ENCODE peak calls at places on chromosomes 16 and 17, in four cellular contexts. R, I, J and O are unnamed samples. For H3K36me3, the result is how much of the 10 kb centered on the place peaks cover.

GRCh38 chr17:17819561-17819995 is 17.2 kb downstream of the SREBF1 start:
- DNase-seq in R (peak), I (peak), J (peak), O (peak)

GRCh38 chr17:16287563-16288027 is 65.7 kb downstream of the CENPV start:
- DNase-seq in R (no peak), I (no peak), J (no peak), O (peak)

GRCh38 chr17:40069751-40070643 is 7.2 kb downstream of the THRA start:
- DNase-seq in R (no peak), I (peak), J (peak), O (peak)

GRCh38 chr16:74698220-74698619 is 2.4 kb downstream of the MLKL start:
- DNase-seq in R (no peak), I (no peak), J (no peak), O (no peak)

GRCh38 chr16:1002399-1003161 is 21.0 kb downstream of the SOX8 start:
- DNase-seq in R (no peak), I (no peak), J (peak), O (peak)

GRCh38 chr17:62140836-62141235 is 75.8 kb upstream of the MED13 start:
- DNase-seq in R (peak), I (no peak), J (no peak), O (peak)

GRCh38 chr16:85750827-85751641 is at the start of gene C16orf74:
- DNase-seq in R (peak), I (peak), J (peak), O (peak)

GRCh38 chr17:76137026-76137350 is 4.1 kb downstream of the FOXJ1 start:
- DNase-seq in R (no peak), I (no peak), J (no peak), O (no peak)

GRCh38 chr17:77645441-77646430 is 312.8 kb upstream of the TNRC6C start:
- DNase-seq in R (no peak), I (no peak), J (no peak), O (no peak)

GRCh38 chr16:22813223-22813945 is 578 bp upstream of the HS3ST2 start:
- DNase-seq in R (peak), I (peak), J (peak), O (peak)

GRCh38 chr16:9119795-9120194 is 28.4 kb downstream of the HAPSTR1 start:
- DNase-seq in R (no peak), I (no peak), J (no peak), O (no peak)

GRCh38 chr16:46721885-46722284 is 26.3 kb downstream of the MYLK3 start:
- DNase-seq in R (no peak), I (no peak), J (no peak), O (no peak)

GRCh38 chr17:13541032-13541480 is 60.7 kb downstream of the HS3ST3A1 start:
- DNase-seq in R (no peak), I (no peak), J (no peak), O (no peak)

GRCh38 chr16:71895679-71896385 is 501 bp downstream of the IST1 start:
- DNase-seq in R (peak), I (no peak), J (no peak), O (peak)

GRCh38 chr17:6279659-6280058 is 155.3 kb downstream of the AIPL1 start:
- DNase-seq in R (no peak), I (no peak), J (no peak), O (no peak)

GRCh38 chr16:1834096-1834495 is 7.1 kb downstream of the FAHD1 start:
- DNase-seq in R (no peak), I (no peak), J (no peak), O (no peak)

GRCh38 chr16:78689031-78689430 is 589.6 kb downstream of the WWOX start:
- DNase-seq in R (no peak), I (no peak), J (no peak), O (no peak)

GRCh38 chr16:13343981-13344380 is 442.6 kb downstream of the SHISA9 start:
- DNase-seq in R (no peak), I (no peak), J (no peak), O (no peak)

GRCh38 chr17:83201206-83202001 is 122.0 kb downstream of the METRNL start:
- DNase-seq in R (peak), I (no peak), J (peak), O (peak)

GRCh38 chr16:55204923-55205322 is 119.1 kb upstream of the IRX6 start:
- DNase-seq in R (no peak), I (no peak), J (no peak), O (no peak)

GRCh38 chr16:75341934-75342811 is 90.7 kb upstream of the BCAR1 start:
- DNase-seq in R (no peak), I (no peak), J (no peak), O (no peak)

GRCh38 chr16:674968-675883 is at the start of gene RHBDL1:
- DNase-seq in R (peak), I (peak), J (peak), O (no peak)

GRCh38 chr17:65278050-65278819 is 141.1 kb downstream of the RGS9 start:
- DNase-seq in R (peak), I (peak), J (peak), O (peak)

GRCh38 chr17:67027031-67027628 is 17.2 kb upstream of the CACNG1 start:
- DNase-seq in R (no peak), I (no peak), J (no peak), O (no peak)

GRCh38 chr17:64289652-64290051 is 26.6 kb upstream of the TEX2 start:
- DNase-seq in R (no peak), I (no peak), J (no peak), O (no peak)

GRCh38 chr17:32810690-32811089 is 66.2 kb downstream of the MYO1D start:
- DNase-seq in R (no peak), I (no peak), J (no peak), O (no peak)

GRCh38 chr16:50763211-50763610 is 21.3 kb downstream of the CYLD start:
- DNase-seq in R (no peak), I (no peak), J (no peak), O (no peak)

GRCh38 chr17:3692346-3692745 is 3.6 kb downstream of the P2RX5 start:
- DNase-seq in R (no peak), I (no peak), J (no peak), O (no peak)

GRCh38 chr16:85563515-85564276 is 49.4 kb upstream of the GSE1 start:
- DNase-seq in R (peak), I (peak), J (no peak), O (peak)

GRCh38 chr17:8109669-8110455 is 8.5 kb downstream of the ALOXE3 start:
- DNase-seq in R (peak), I (peak), J (peak), O (peak)

GRCh38 chr17:43983515-43984411 is 20.7 kb upstream of the NAGS start:
- DNase-seq in R (peak), I (peak), J (peak), O (peak)

GRCh38 chr16:4685292-4685691 is 8.1 kb upstream of the NUDT16L1 start:
- DNase-seq in R (no peak), I (no peak), J (no peak), O (no peak)

GRCh38 chr16:4685776-4686496 is 7.4 kb upstream of the NUDT16L1 start:
- DNase-seq in R (no peak), I (no peak), J (no peak), O (no peak)

GRCh38 chr16:4687416-4687815 is 5.9 kb upstream of the NUDT16L1 start:
- DNase-seq in R (no peak), I (no peak), J (peak), O (no peak)

GRCh38 chr16:4687946-4688673 is 5.3 kb upstream of the NUDT16L1 start:
- DNase-seq in R (no peak), I (no peak), J (peak), O (no peak)

GRCh38 chr16:4686497-4687210 is 6.7 kb upstream of the NUDT16L1 start:
- DNase-seq in R (no peak), I (no peak), J (no peak), O (no peak)
- H3K36me3 ChIP-seq in R (half or more), I (half or more), J (under half), O (under half)

DNA sequence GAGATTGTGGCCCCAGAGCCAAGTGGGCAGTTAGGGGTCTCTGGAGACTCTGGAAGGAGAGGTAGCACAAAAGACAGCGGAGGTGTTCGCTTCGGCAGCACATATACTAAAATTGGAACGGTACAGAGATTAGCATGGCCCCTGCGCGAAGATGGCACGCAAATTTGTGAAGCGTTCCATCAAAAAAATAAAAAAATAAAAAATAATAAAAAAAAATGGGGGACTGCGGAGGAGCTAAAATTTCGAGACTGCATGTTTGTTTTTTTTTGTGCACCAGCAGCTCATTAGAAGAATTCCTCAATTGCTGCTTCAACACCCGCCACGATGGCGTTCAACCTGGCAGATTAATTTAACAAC is 39.1 kb downstream of the IGF2BP1 start:
- DNase-seq in R (no peak), I (no peak), J (no peak), O (no peak)
- H3K36me3 ChIP-seq in R (under half), I (under half), J (under half), O (under half)

GRCh38 chr16:27345201-27345600 is 31.4 kb downstream of the IL4R start:
- DNase-seq in R (no peak), I (no peak), J (no peak), O (no peak)
- H3K36me3 ChIP-seq in R (half or more), I (under half), J (under half), O (half or more)

GRCh38 chr16:53440125-53440524 is 5.9 kb downstream of the RBL2 start:
- DNase-seq in R (no peak), I (no peak), J (no peak), O (no peak)
- H3K36me3 ChIP-seq in R (under half), I (under half), J (under half), O (half or more)

GRCh38 chr17:80317706-80317980 is 57.0 kb downstream of the RNF213 start:
- DNase-seq in R (no peak), I (no peak), J (no peak), O (no peak)
- H3K36me3 ChIP-seq in R (half or more), I (half or more), J (under half), O (half or more)

DNA sequence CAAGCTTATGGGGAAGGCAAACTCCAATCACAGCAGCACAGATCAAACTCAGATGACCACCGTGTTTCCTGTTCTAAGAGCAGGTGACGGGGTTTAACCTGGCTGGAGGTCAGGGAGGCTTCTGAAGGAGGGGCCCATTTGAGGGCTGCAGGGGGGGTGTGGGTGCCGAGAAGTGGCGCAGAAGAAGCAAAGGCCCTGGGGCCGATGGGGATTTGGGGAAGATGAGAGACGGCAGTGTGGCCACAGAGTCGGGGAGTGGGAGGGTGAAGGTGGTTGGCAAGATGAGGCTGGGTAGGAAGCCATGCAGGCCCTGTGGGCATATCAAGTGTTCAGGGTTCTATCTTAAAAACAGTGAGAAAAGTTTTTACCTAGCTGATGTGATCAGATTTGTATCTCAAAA is 122.9 kb downstream of the CLEC16A start:
- DNase-seq in R (no peak), I (no peak), J (no peak), O (no peak)
- H3K36me3 ChIP-seq in R (under half), I (under half), J (under half), O (under half)

GRCh38 chr16:31190061-31190460 is 10.1 kb downstream of the FUS start:
- DNase-seq in R (no peak), I (no peak), J (no peak), O (no peak)

GRCh38 chr16:31186930-31187807 is 7.2 kb downstream of the FUS start:
- DNase-seq in R (no peak), I (no peak), J (no peak), O (no peak)

GRCh38 chr16:31189412-31189778 is 9.5 kb downstream of the FUS start:
- DNase-seq in R (no peak), I (no peak), J (no peak), O (no peak)

GRCh38 chr16:31187808-31188189 is 7.9 kb downstream of the FUS start:
- DNase-seq in R (no peak), I (no peak), J (no peak), O (no peak)

GRCh38 chr16:31188450-31189411 is 8.8 kb downstream of the FUS start:
- DNase-seq in R (no peak), I (no peak), J (no peak), O (no peak)
- H3K36me3 ChIP-seq in R (half or more), I (half or more), J (half or more), O (half or more)

GRCh38 chr16:15597822-15598647 is 44.9 kb downstream of the MARF1 start:
- DNase-seq in R (no peak), I (no peak), J (no peak), O (no peak)

GRCh38 chr16:15602285-15603044 is 40.5 kb downstream of the MARF1 start:
- DNase-seq in R (no peak), I (no peak), J (no peak), O (no peak)

GRCh38 chr16:15598648-15599190 is 44.2 kb downstream of the MARF1 start:
- DNase-seq in R (no peak), I (no peak), J (no peak), O (no peak)

GRCh38 chr16:15599303-15600070 is 43.5 kb downstream of the MARF1 start:
- DNase-seq in R (no peak), I (no peak), J (no peak), O (no peak)

GRCh38 chr16:15601212-15601879 is 41.6 kb downstream of the MARF1 start:
- DNase-seq in R (no peak), I (no peak), J (no peak), O (no peak)
- H3K36me3 ChIP-seq in R (half or more), I (half or more), J (under half), O (half or more)

GRCh38 chr16:57213462-57213861 is 27.3 kb downstream of the RSPRY1 start:
- DNase-seq in R (no peak), I (no peak), J (no peak), O (no peak)

DNA sequence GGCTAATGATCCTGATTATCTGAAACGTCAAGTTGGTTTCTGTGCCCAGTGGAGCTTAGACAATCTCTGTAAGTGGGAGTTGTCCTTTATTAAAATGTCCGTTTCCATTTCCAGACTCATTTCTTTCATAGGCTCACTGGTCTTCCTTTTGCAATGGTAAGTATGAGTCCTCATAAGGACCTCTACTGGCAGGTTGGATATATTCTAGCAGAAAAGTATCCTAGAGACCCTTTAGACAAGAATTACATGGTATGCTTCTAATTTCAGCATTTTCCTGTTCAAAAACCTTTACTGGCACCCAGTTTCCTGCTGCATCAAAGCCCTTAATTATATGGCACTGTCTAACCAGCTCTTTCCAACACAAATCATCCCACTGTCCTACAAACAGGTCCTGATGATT is 28.1 kb upstream of the ARL2BP start:
- DNase-seq in R (no peak), I (no peak), J (no peak), O (no peak)
- H3K36me3 ChIP-seq in R (half or more), I (half or more), J (half or more), O (half or more)